ENCODE peak calls at places on chromosomes 4 and X, in six cellular contexts. One of them, this sample, is unnamed.

GRCh38 chr4:85825937-85826678 is 351.2 kb downstream of the ARHGAP24 start:
- DNase-seq in K562: no peak
- DNase-seq in HepG2: peak; percentile 35
- DNase-seq in GM12891: no peak
- DNase-seq in H1: peak; percentile 56
- DNase-seq in GM12878: no peak
- DNase-seq in this sample: no peak

GRCh38 chrX:137562096-137562495 is 3.8 kb upstream of the ZIC3 start:
- DNase-seq in K562: no peak
- DNase-seq in HepG2: no peak
- DNase-seq in GM12891: no peak
- DNase-seq in H1: no peak
- DNase-seq in GM12878: no peak
- DNase-seq in this sample: no peak

GRCh38 chrX:12709047-12709446 is 82.2 kb upstream of the PRPS2 start:
- DNase-seq in K562: no peak
- DNase-seq in HepG2: no peak
- DNase-seq in GM12891: no peak
- DNase-seq in H1: no peak
- DNase-seq in GM12878: no peak
- DNase-seq in this sample: no peak

GRCh38 chr4:140296871-140297570 is 76.4 kb upstream of the SCOC start:
- DNase-seq in K562: peak; percentile 48
- DNase-seq in HepG2: no peak
- DNase-seq in GM12891: no peak
- DNase-seq in H1: no peak
- DNase-seq in GM12878: no peak
- DNase-seq in this sample: no peak

GRCh38 chr4:76305033-76305687 is 1.4 kb upstream of the STBD1 start:
- DNase-seq in K562: no peak
- DNase-seq in HepG2: no peak
- DNase-seq in GM12891: no peak
- DNase-seq in H1: no peak
- DNase-seq in GM12878: no peak
- DNase-seq in this sample: no peak

GRCh38 chr4:6222761-6223292 is 22.5 kb upstream of the JAKMIP1 start:
- DNase-seq in K562: no peak
- DNase-seq in HepG2: no peak
- DNase-seq in GM12891: no peak
- DNase-seq in H1: peak; percentile 86
- DNase-seq in GM12878: no peak
- DNase-seq in this sample: no peak

GRCh38 chr4:7073526-7074390 is 5.9 kb upstream of the GRPEL1 start:
- DNase-seq in K562: peak; percentile 86
- DNase-seq in HepG2: peak; percentile 77
- DNase-seq in GM12891: peak; percentile 41
- DNase-seq in H1: peak; percentile 66
- DNase-seq in GM12878: no peak
- DNase-seq in this sample: peak; percentile 36

GRCh38 chr4:761739-762138 is 56.1 kb downstream of the PCGF3 start:
- DNase-seq in K562: no peak
- DNase-seq in HepG2: no peak
- DNase-seq in GM12891: no peak
- DNase-seq in H1: no peak
- DNase-seq in GM12878: no peak
- DNase-seq in this sample: no peak

GRCh38 chr4:140344621-140345020 is 28.8 kb upstream of the SCOC start:
- DNase-seq in K562: no peak
- DNase-seq in HepG2: no peak
- DNase-seq in GM12891: no peak
- DNase-seq in H1: no peak
- DNase-seq in GM12878: no peak
- DNase-seq in this sample: no peak

GRCh38 chrX:19386679-19387078 is 43.0 kb downstream of the PDHA1 start:
- DNase-seq in K562: no peak
- DNase-seq in HepG2: no peak
- DNase-seq in GM12891: no peak
- DNase-seq in H1: no peak
- DNase-seq in GM12878: no peak
- DNase-seq in this sample: no peak

GRCh38 chr4:84530449-84530848 is 31.4 kb upstream of the NKX6-1 start:
- DNase-seq in K562: no peak
- DNase-seq in HepG2: no peak
- DNase-seq in GM12891: no peak
- DNase-seq in H1: no peak
- DNase-seq in GM12878: no peak
- DNase-seq in this sample: no peak

GRCh38 chrX:45771114-45771513 is 570.4 kb upstream of the DIPK2B start:
- DNase-seq in K562: peak; percentile 6
- DNase-seq in HepG2: peak; percentile 51
- DNase-seq in GM12891: no peak
- DNase-seq in H1: no peak
- DNase-seq in GM12878: no peak
- DNase-seq in this sample: no peak
- TF ChIP-seq POLR2A in K562: no peak
- TF ChIP-seq POLR2A in HepG2: no peak
- TF ChIP-seq POLR2A in GM12891: no peak
- TF ChIP-seq POLR2A in H1: no peak
- TF ChIP-seq POLR2A in GM12878: no peak
- TF ChIP-seq POLR2A in this sample: no peak

DNA sequence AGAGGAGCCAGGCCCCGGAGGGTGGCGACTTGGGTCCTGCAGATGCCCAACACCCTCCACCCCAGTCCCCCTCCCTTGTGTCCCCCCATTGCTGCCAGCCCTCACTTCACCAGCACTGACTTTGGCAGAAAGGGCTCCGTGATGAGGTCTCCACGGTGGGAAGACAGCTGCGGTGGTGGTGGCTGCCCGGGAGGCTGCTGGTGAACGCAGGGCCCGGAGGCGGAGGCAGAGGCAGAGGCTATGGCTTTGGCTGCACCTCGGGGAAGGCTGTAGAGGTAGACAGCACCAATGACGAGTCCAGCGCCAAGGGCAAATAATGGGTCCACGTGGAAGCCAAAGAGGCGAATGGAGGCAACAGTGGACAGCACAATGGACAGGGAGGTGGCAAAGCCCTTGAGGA is 6.8 kb downstream of the SLC35A2 start:
- DNase-seq in K562: no peak
- DNase-seq in HepG2: no peak
- DNase-seq in GM12891: no peak
- DNase-seq in H1: no peak
- DNase-seq in GM12878: no peak
- DNase-seq in this sample: no peak
- TF ChIP-seq TAF1 in K562: no peak
- TF ChIP-seq TAF1 in HepG2: no peak
- TF ChIP-seq TAF1 in GM12891: no peak
- TF ChIP-seq TAF1 in H1: no peak
- TF ChIP-seq TAF1 in GM12878: no peak
- TF ChIP-seq TAF1 in this sample: no peak

GRCh38 chr4:185651851-185652250 is 116.5 kb upstream of the PDLIM3 start:
- DNase-seq in K562: no peak
- DNase-seq in HepG2: no peak
- DNase-seq in GM12891: no peak
- DNase-seq in H1: no peak
- DNase-seq in GM12878: no peak
- DNase-seq in this sample: no peak
- TF ChIP-seq POLR2A in K562: no peak
- TF ChIP-seq POLR2A in HepG2: no peak
- TF ChIP-seq POLR2A in GM12891: no peak
- TF ChIP-seq POLR2A in H1: no peak
- TF ChIP-seq POLR2A in GM12878: no peak
- TF ChIP-seq POLR2A in this sample: no peak

GRCh38 chrX:71650333-71650969 is 16.9 kb upstream of the LOC101059915 start:
- DNase-seq in K562: no peak
- DNase-seq in HepG2: peak; percentile 14
- DNase-seq in GM12891: no peak
- DNase-seq in H1: no peak
- DNase-seq in GM12878: no peak
- DNase-seq in this sample: no peak

GRCh38 chrX:71657267-71657666 is 10.1 kb upstream of the LOC101059915 start:
- DNase-seq in K562: no peak
- DNase-seq in HepG2: no peak
- DNase-seq in GM12891: no peak
- DNase-seq in H1: no peak
- DNase-seq in GM12878: no peak
- DNase-seq in this sample: no peak

GRCh38 chrX:71653344-71653743 is 14.0 kb upstream of the LOC101059915 start:
- DNase-seq in K562: no peak
- DNase-seq in HepG2: no peak
- DNase-seq in GM12891: no peak
- DNase-seq in H1: no peak
- DNase-seq in GM12878: no peak
- DNase-seq in this sample: no peak

GRCh38 chrX:71652405-71652804 is 14.9 kb upstream of the LOC101059915 start:
- DNase-seq in K562: peak; percentile 41
- DNase-seq in HepG2: peak; percentile 31
- DNase-seq in GM12891: no peak
- DNase-seq in H1: peak; percentile 53
- DNase-seq in GM12878: no peak
- DNase-seq in this sample: no peak
- TF ChIP-seq TAF1 in K562: no peak
- TF ChIP-seq TAF1 in HepG2: no peak
- TF ChIP-seq TAF1 in GM12891: no peak
- TF ChIP-seq TAF1 in H1: no peak
- TF ChIP-seq TAF1 in GM12878: no peak
- TF ChIP-seq TAF1 in this sample: no peak

GRCh38 chrX:154411322-154411980 is at the start of gene TAFAZZIN:
- DNase-seq in K562: peak; percentile 85
- DNase-seq in HepG2: peak; percentile 21
- DNase-seq in GM12891: peak; percentile 81
- DNase-seq in H1: peak; percentile 75
- DNase-seq in GM12878: no peak
- DNase-seq in this sample: peak; percentile 84
- TF ChIP-seq POLR2A in K562: peak; percentile 88
- TF ChIP-seq POLR2A in HepG2: peak; percentile 78
- TF ChIP-seq POLR2A in GM12891: peak; percentile 83
- TF ChIP-seq POLR2A in H1: no peak
- TF ChIP-seq POLR2A in GM12878: peak; percentile 82
- TF ChIP-seq POLR2A in this sample: peak; percentile 74